ENCODE peak calls at places on chromosomes 13 and 19, in five cellular contexts. One of them, this sample, is unnamed.

GRCh38 chr13:94178625-94179244 is 300.7 kb downstream of the DCT start:
- DNase-seq in H9: no peak
- DNase-seq in H1: no peak
- DNase-seq in mesenchymal stem cell: peak; percentile 16
- DNase-seq in trophoblast cell: no peak
- DNase-seq in this sample: no peak

GRCh38 chr13:107200491-107200890 is 632.6 kb upstream of the ARGLU1 start:
- DNase-seq in H9: no peak
- DNase-seq in H1: no peak
- DNase-seq in mesenchymal stem cell: peak; percentile 60
- DNase-seq in trophoblast cell: no peak
- DNase-seq in this sample: no peak

GRCh38 chr13:74132768-74133656 is 1.2 kb downstream of the KLF12 start:
- DNase-seq in H9: peak; percentile 34
- DNase-seq in H1: peak; percentile 55
- DNase-seq in mesenchymal stem cell: peak; percentile 74
- DNase-seq in trophoblast cell: no peak
- DNase-seq in this sample: peak; percentile 24

GRCh38 chr13:27353166-27353583 is 71.2 kb upstream of the GTF3A start:
- DNase-seq in H9: no peak
- DNase-seq in H1: no peak
- DNase-seq in mesenchymal stem cell: peak; percentile 89
- DNase-seq in trophoblast cell: no peak
- DNase-seq in this sample: no peak

GRCh38 chr13:30395192-30396158 is 26.8 kb upstream of the UBE2L5 start:
- DNase-seq in H9: peak; percentile 76
- DNase-seq in H1: peak; percentile 69
- DNase-seq in mesenchymal stem cell: peak; percentile 95
- DNase-seq in trophoblast cell: peak; percentile 78
- DNase-seq in this sample: peak; percentile 31

GRCh38 chr13:96769874-96770273 is 224.4 kb downstream of the OXGR1 start:
- DNase-seq in H9: no peak
- DNase-seq in H1: no peak
- DNase-seq in mesenchymal stem cell: peak; percentile 34
- DNase-seq in trophoblast cell: no peak
- DNase-seq in this sample: no peak

GRCh38 chr13:28753208-28753892 is 34.6 kb upstream of the SLC46A3 start:
- DNase-seq in H9: peak; percentile 79
- DNase-seq in H1: peak; percentile 50
- DNase-seq in mesenchymal stem cell: peak; percentile 92
- DNase-seq in trophoblast cell: peak; percentile 84
- DNase-seq in this sample: no peak

GRCh38 chr19:11887618-11888531 is at the start of gene ZNF69:
- DNase-seq in H9: peak; percentile 97
- DNase-seq in H1: peak; percentile 89
- DNase-seq in mesenchymal stem cell: peak; percentile 87
- DNase-seq in trophoblast cell: peak; percentile 93
- DNase-seq in this sample: peak; percentile 89

GRCh38 chr13:20788312-20788711 is 14.6 kb upstream of the EEF1AKMT1 start:
- DNase-seq in H9: no peak
- DNase-seq in H1: no peak
- DNase-seq in mesenchymal stem cell: no peak
- DNase-seq in trophoblast cell: no peak
- DNase-seq in this sample: no peak

GRCh38 chr13:59587971-59588716 is 575.6 kb downstream of the DIAPH3 start:
- DNase-seq in H9: no peak
- DNase-seq in H1: no peak
- DNase-seq in mesenchymal stem cell: no peak
- DNase-seq in trophoblast cell: no peak
- DNase-seq in this sample: peak; percentile 21

GRCh38 chr13:44713793-44714469 is 137.8 kb upstream of the TSC22D1 start:
- DNase-seq in H9: peak; percentile 45
- DNase-seq in H1: no peak
- DNase-seq in mesenchymal stem cell: peak; percentile 89
- DNase-seq in trophoblast cell: peak; percentile 83
- DNase-seq in this sample: no peak

GRCh38 chr13:60396783-60397692 is at the start of gene TDRD3:
- DNase-seq in H9: peak; percentile 87
- DNase-seq in H1: peak; percentile 86
- DNase-seq in mesenchymal stem cell: peak; percentile 92
- DNase-seq in trophoblast cell: peak; percentile 77
- DNase-seq in this sample: peak; percentile 79

GRCh38 chr13:37277435-37278144 is 172.1 kb upstream of the CSNK1A1L start:
- DNase-seq in H9: no peak
- DNase-seq in H1: no peak
- DNase-seq in mesenchymal stem cell: no peak
- DNase-seq in trophoblast cell: no peak
- DNase-seq in this sample: no peak

GRCh38 chr13:40221460-40222201 is 444.8 kb downstream of the FOXO1 start:
- DNase-seq in H9: no peak
- DNase-seq in H1: no peak
- DNase-seq in mesenchymal stem cell: peak; percentile 71
- DNase-seq in trophoblast cell: peak; percentile 14
- DNase-seq in this sample: no peak

GRCh38 chr13:50448535-50448981 is 394.9 kb downstream of the DLEU7 start:
- DNase-seq in H9: no peak
- DNase-seq in H1: no peak
- DNase-seq in mesenchymal stem cell: no peak
- DNase-seq in trophoblast cell: no peak
- DNase-seq in this sample: no peak

GRCh38 chr19:2302319-2303208 is 5.4 kb downstream of the LINGO3 start:
- DNase-seq in H9: peak; percentile 71
- DNase-seq in H1: peak; percentile 79
- DNase-seq in mesenchymal stem cell: peak; percentile 45
- DNase-seq in trophoblast cell: no peak
- DNase-seq in this sample: peak; percentile 63

GRCh38 chr13:40275155-40275554 is 391.3 kb downstream of the FOXO1 start:
- DNase-seq in H9: no peak
- DNase-seq in H1: no peak
- DNase-seq in mesenchymal stem cell: no peak
- DNase-seq in trophoblast cell: no peak
- DNase-seq in this sample: no peak

GRCh38 chr13:30463820-30464495 is 1.8 kb downstream of the HMGB1 start:
- DNase-seq in H9: no peak
- DNase-seq in H1: no peak
- DNase-seq in mesenchymal stem cell: peak; percentile 79
- DNase-seq in trophoblast cell: peak; percentile 19
- DNase-seq in this sample: no peak

GRCh38 chr19:510606-511100 is 3.4 kb downstream of the TPGS1 start:
- DNase-seq in H9: peak; percentile 95
- DNase-seq in H1: peak; percentile 98
- DNase-seq in mesenchymal stem cell: peak; percentile 93
- DNase-seq in trophoblast cell: peak; percentile 82
- DNase-seq in this sample: peak; percentile 88

GRCh38 chr13:36353001-36353400 is 6.8 kb upstream of the SPART start:
- DNase-seq in H9: no peak
- DNase-seq in H1: no peak
- DNase-seq in mesenchymal stem cell: no peak
- DNase-seq in trophoblast cell: no peak
- DNase-seq in this sample: no peak

GRCh38 chr13:97028441-97029299 is 34.4 kb upstream of the OXGR1 start:
- DNase-seq in H9: peak; percentile 37
- DNase-seq in H1: peak; percentile 79
- DNase-seq in mesenchymal stem cell: peak; percentile 58
- DNase-seq in trophoblast cell: peak; percentile 73
- DNase-seq in this sample: peak; percentile 59

GRCh38 chr19:33373701-33374405 is at the start of gene CEBPG:
- DNase-seq in H9: no peak
- DNase-seq in H1: peak; percentile 59
- DNase-seq in mesenchymal stem cell: peak; percentile 70
- DNase-seq in trophoblast cell: no peak
- DNase-seq in this sample: peak; percentile 43

GRCh38 chr19:16566702-16567101 is 5.5 kb downstream of the SLC35E1 start:
- DNase-seq in H9: no peak
- DNase-seq in H1: no peak
- DNase-seq in mesenchymal stem cell: no peak
- DNase-seq in trophoblast cell: no peak
- DNase-seq in this sample: no peak

GRCh38 chr19:49362926-49363264 is 679 bp upstream of the TEAD2 start:
- DNase-seq in H9: no peak
- DNase-seq in H1: no peak
- DNase-seq in mesenchymal stem cell: no peak
- DNase-seq in trophoblast cell: peak; percentile 10
- DNase-seq in this sample: peak; percentile 45

DNA sequence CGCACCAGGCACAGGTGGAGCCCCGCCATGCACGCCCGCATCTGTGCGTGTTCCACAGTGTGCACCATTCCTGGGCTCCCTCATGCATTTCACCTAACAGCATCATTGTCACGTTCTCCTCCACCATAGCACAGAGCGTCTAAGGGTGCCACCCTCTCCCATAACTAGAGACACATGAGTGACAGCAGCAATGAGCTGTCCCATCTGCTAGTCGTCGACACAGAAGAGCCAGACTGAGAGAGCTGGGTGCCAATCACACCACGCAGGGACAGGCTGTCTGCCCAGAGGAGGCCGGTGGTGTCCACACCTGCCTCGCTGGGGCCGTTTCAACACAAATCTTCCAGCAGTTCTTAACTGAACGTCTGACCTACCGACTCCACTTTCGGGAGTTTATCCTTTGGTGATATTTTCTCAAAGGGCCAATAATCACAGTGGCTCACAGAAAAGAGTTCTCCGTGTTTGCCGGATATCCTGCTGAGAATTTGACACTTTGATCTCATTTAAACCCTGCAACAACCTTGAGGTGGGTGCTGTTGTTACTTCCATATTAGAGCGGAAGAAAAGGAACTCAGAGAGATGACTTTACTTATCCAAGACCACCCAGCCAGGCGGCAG is 16.1 kb downstream of the CLEC11A start:
- DNase-seq in H9: no peak
- DNase-seq in H1: no peak
- DNase-seq in mesenchymal stem cell: no peak
- DNase-seq in trophoblast cell: no peak
- DNase-seq in this sample: no peak
- H2BK12ac ChIP-seq in H9: no peak overlapping the region
- H2BK12ac ChIP-seq in H1: no peak overlapping the region
- H2BK12ac ChIP-seq in mesenchymal stem cell: no peak overlapping the region
- H2BK12ac ChIP-seq in trophoblast cell: no peak overlapping the region
- H2BK12ac ChIP-seq in this sample: no peak overlapping the region

GRCh38 chr19:34734601-34735103 is 609 bp downstream of the ZNF181 start:
- DNase-seq in H9: no peak
- DNase-seq in H1: no peak
- DNase-seq in mesenchymal stem cell: no peak
- DNase-seq in trophoblast cell: peak; percentile 87
- DNase-seq in this sample: no peak

GRCh38 chr19:34731964-34732363 is 2.1 kb upstream of the ZNF181 start:
- DNase-seq in H9: no peak
- DNase-seq in H1: no peak
- DNase-seq in mesenchymal stem cell: no peak
- DNase-seq in trophoblast cell: no peak
- DNase-seq in this sample: no peak

GRCh38 chr19:34732548-34733255 is 1.3 kb upstream of the ZNF181 start:
- DNase-seq in H9: no peak
- DNase-seq in H1: peak; percentile 48
- DNase-seq in mesenchymal stem cell: no peak
- DNase-seq in trophoblast cell: no peak
- DNase-seq in this sample: no peak

GRCh38 chr19:34733266-34733825 is 697 bp upstream of the ZNF181 start:
- DNase-seq in H9: peak; percentile 72
- DNase-seq in H1: no peak
- DNase-seq in mesenchymal stem cell: no peak
- DNase-seq in trophoblast cell: peak; percentile 79
- DNase-seq in this sample: no peak

GRCh38 chr19:34733826-34734600 is at the start of gene ZNF181:
- DNase-seq in H9: peak; percentile 91
- DNase-seq in H1: peak; percentile 90
- DNase-seq in mesenchymal stem cell: peak; percentile 95
- DNase-seq in trophoblast cell: peak; percentile 95
- DNase-seq in this sample: peak; percentile 87
- H4K91ac ChIP-seq in H9: no peak within 1 kb of the TSS
- H4K91ac ChIP-seq in H1: peak within 1 kb of the TSS; percentile 80
- H4K91ac ChIP-seq in mesenchymal stem cell: peak within 1 kb of the TSS; percentile 99
- H4K91ac ChIP-seq in trophoblast cell: peak within 1 kb of the TSS; percentile 99
- H4K91ac ChIP-seq in this sample: no peak within 1 kb of the TSS

GRCh38 chr13:105937451-105937850 is 598.0 kb downstream of the EFNB2 start:
- DNase-seq in H9: peak; percentile 41
- DNase-seq in H1: no peak
- DNase-seq in mesenchymal stem cell: peak; percentile 86
- DNase-seq in trophoblast cell: peak; percentile 96
- DNase-seq in this sample: no peak

GRCh38 chr13:105936816-105937215 is 598.6 kb downstream of the EFNB2 start:
- DNase-seq in H9: no peak
- DNase-seq in H1: no peak
- DNase-seq in mesenchymal stem cell: peak; percentile 69
- DNase-seq in trophoblast cell: peak; percentile 73
- DNase-seq in this sample: no peak

GRCh38 chr13:105940882-105941281 is 594.6 kb downstream of the EFNB2 start:
- DNase-seq in H9: no peak
- DNase-seq in H1: no peak
- DNase-seq in mesenchymal stem cell: no peak
- DNase-seq in trophoblast cell: no peak
- DNase-seq in this sample: no peak
- H2BK12ac ChIP-seq in H9: no peak overlapping the region
- H2BK12ac ChIP-seq in H1: no peak overlapping the region
- H2BK12ac ChIP-seq in mesenchymal stem cell: no peak overlapping the region
- H2BK12ac ChIP-seq in trophoblast cell: no peak overlapping the region
- H2BK12ac ChIP-seq in this sample: no peak overlapping the region

GRCh38 chr19:56400485-56400884 is 3.6 kb upstream of the ZNF583 start:
- DNase-seq in H9: no peak
- DNase-seq in H1: no peak
- DNase-seq in mesenchymal stem cell: no peak
- DNase-seq in trophoblast cell: no peak
- DNase-seq in this sample: no peak

GRCh38 chr19:56403261-56403660 is 871 bp upstream of the ZNF583 start:
- DNase-seq in H9: no peak
- DNase-seq in H1: no peak
- DNase-seq in mesenchymal stem cell: no peak
- DNase-seq in trophoblast cell: no peak
- DNase-seq in this sample: no peak

GRCh38 chr19:56405062-56405461 is 930 bp downstream of the ZNF583 start:
- DNase-seq in H9: no peak
- DNase-seq in H1: no peak
- DNase-seq in mesenchymal stem cell: no peak
- DNase-seq in trophoblast cell: no peak
- DNase-seq in this sample: no peak

GRCh38 chr19:56403764-56404704 is at the start of gene ZNF583:
- DNase-seq in H9: peak; percentile 89
- DNase-seq in H1: peak; percentile 93
- DNase-seq in mesenchymal stem cell: peak; percentile 95
- DNase-seq in trophoblast cell: peak; percentile 82
- DNase-seq in this sample: peak; percentile 88

GRCh38 chr19:56404705-56405056 is 549 bp downstream of the ZNF583 start:
- DNase-seq in H9: no peak
- DNase-seq in H1: no peak
- DNase-seq in mesenchymal stem cell: no peak
- DNase-seq in trophoblast cell: no peak
- DNase-seq in this sample: no peak
- H4K91ac ChIP-seq in H9: no peak overlapping the region
- H4K91ac ChIP-seq in H1: no peak overlapping the region
- H4K91ac ChIP-seq in mesenchymal stem cell: no peak overlapping the region
- H4K91ac ChIP-seq in trophoblast cell: peak overlapping the region; percentile 67
- H4K91ac ChIP-seq in this sample: no peak overlapping the region

GRCh38 chr19:45581576-45581975 is 3.0 kb downstream of the OPA3 start:
- DNase-seq in H9: no peak
- DNase-seq in H1: no peak
- DNase-seq in mesenchymal stem cell: peak; percentile 56
- DNase-seq in trophoblast cell: peak; percentile 70
- DNase-seq in this sample: no peak
- H2BK12ac ChIP-seq in H9: no peak overlapping the region
- H2BK12ac ChIP-seq in H1: no peak overlapping the region
- H2BK12ac ChIP-seq in mesenchymal stem cell: peak overlapping the region; percentile 73
- H2BK12ac ChIP-seq in trophoblast cell: no peak overlapping the region
- H2BK12ac ChIP-seq in this sample: no peak overlapping the region